ENCODE peak calls at places on chromosome 17, in eight cellular contexts. L is ACHN; U is effector memory CD8-positive, alpha-beta T cell; O is fibroblast of lung; W is activated T-cell treated with anti-CD3 and anti-CD28 coated beads for 24 hours; J is NCI-H526 treated with DMSO at 0.1 percent for 48 hours; X is cardiac septum; F is stimulated activated CD4-positive, alpha-beta T cell treated with anti-CD3 and anti-CD28 coated beads, Interleukin-1b, Interleukin-23, amount 100 ng/mL, for 1 hour. M is an unnamed sample.

GRCh38 chr17:39553326-39553945 is 54.3 kb downstream of the NEUROD2 start:
- DNase-seq in L (peak; percentile 29), U (no peak), O (peak; percentile 9), W (no peak), J (no peak), X (no peak), F (no peak), M (no peak)

GRCh38 chr17:19372004-19372365 is 6.3 kb upstream of the MAPK7 start:
- DNase-seq in L (no peak), U (no peak), O (no peak), W (no peak), J (no peak), X (no peak), F (no peak), M (no peak)

GRCh38 chr17:44759096-44759915 is 518 bp downstream of the ADAM11 start:
- DNase-seq in L (no peak), U (no peak), O (no peak), W (no peak), J (no peak), X (no peak), F (no peak), M (no peak)

GRCh38 chr17:47288531-47289116 is 35.0 kb downstream of the ITGB3 start:
- DNase-seq in L (no peak), U (no peak), O (peak; percentile 62), W (no peak), J (no peak), X (no peak), F (no peak), M (no peak)

GRCh38 chr17:77279448-77280303 is 138.9 kb downstream of the SEC14L1 start:
- DNase-seq in L (peak; percentile 35), U (no peak), O (peak; percentile 54), W (no peak), J (no peak), X (no peak), F (no peak), M (no peak)

GRCh38 chr17:17151962-17152361 is 54.2 kb downstream of the PLD6 start:
- DNase-seq in L (peak; percentile 99), U (no peak), O (peak; percentile 92), W (no peak), J (no peak), X (peak; percentile 92), F (no peak), M (peak; percentile 93)

GRCh38 chr17:77353684-77354419 is 213.1 kb downstream of the SEC14L1 start:
- DNase-seq in L (no peak), U (no peak), O (no peak), W (no peak), J (no peak), X (no peak), F (no peak), M (no peak)

GRCh38 chr17:57671546-57672204 is 73.4 kb downstream of the CCDC182 start:
- DNase-seq in L (peak; percentile 76), U (peak; percentile 69), O (peak; percentile 81), W (peak; percentile 47), J (peak; percentile 83), X (peak; percentile 86), F (peak; percentile 38), M (peak; percentile 82)

GRCh38 chr17:45742251-45742650 is 41.9 kb upstream of the CRHR1 start:
- DNase-seq in L (no peak), U (no peak), O (no peak), W (no peak), J (no peak), X (no peak), F (no peak), M (no peak)

GRCh38 chr17:62621223-62621622 is 6.2 kb upstream of the MRC2 start:
- DNase-seq in L (no peak), U (no peak), O (no peak), W (no peak), J (no peak), X (no peak), F (no peak), M (no peak)

GRCh38 chr17:50947844-50948514 is 81.8 kb upstream of the TOB1 start:
- DNase-seq in L (no peak), U (no peak), O (no peak), W (no peak), J (no peak), X (peak; percentile 76), F (no peak), M (peak; percentile 80)

GRCh38 chr17:32689348-32689747 is 187.6 kb downstream of the MYO1D start:
- DNase-seq in L (no peak), U (no peak), O (no peak), W (no peak), J (no peak), X (no peak), F (no peak), M (no peak)

GRCh38 chr17:76188213-76189060 is 47.4 kb upstream of the FOXJ1 start:
- DNase-seq in L (no peak), U (no peak), O (peak; percentile 15), W (no peak), J (no peak), X (no peak), F (no peak), M (no peak)

GRCh38 chr17:78998311-78999055 is 11.1 kb downstream of the CANT1 start:
- DNase-seq in L (no peak), U (no peak), O (no peak), W (no peak), J (no peak), X (peak; percentile 81), F (no peak), M (peak; percentile 86)

GRCh38 chr17:76546556-76547182 is 6.8 kb downstream of the PRCD start:
- DNase-seq in L (no peak), U (no peak), O (peak; percentile 96), W (no peak), J (no peak), X (no peak), F (no peak), M (no peak)

GRCh38 chr17:17425005-17425404 is 51.8 kb upstream of the MED9 start:
- DNase-seq in L (no peak), U (no peak), O (no peak), W (no peak), J (no peak), X (no peak), F (no peak), M (no peak)

GRCh38 chr17:70365098-70365583 is 195.8 kb downstream of the KCNJ2 start:
- DNase-seq in L (peak; percentile 9), U (no peak), O (peak; percentile 37), W (no peak), J (no peak), X (no peak), F (no peak), M (no peak)

GRCh38 chr17:10327640-10328039 is 45.2 kb downstream of the MYH13 start:
- DNase-seq in L (peak; percentile 80), U (peak; percentile 57), O (peak; percentile 79), W (peak; percentile 64), J (peak; percentile 44), X (no peak), F (peak; percentile 44), M (peak; percentile 83)

GRCh38 chr17:64509179-64509578 is 2.4 kb downstream of the CEP95 start:
- DNase-seq in L (no peak), U (no peak), O (no peak), W (no peak), J (no peak), X (no peak), F (no peak), M (no peak)

GRCh38 chr17:74528491-74529199 is 2.6 kb downstream of the CD300LB start:
- DNase-seq in L (no peak), U (no peak), O (no peak), W (no peak), J (no peak), X (peak; percentile 80), F (no peak), M (no peak)

GRCh38 chr17:37648555-37648954 is 5.3 kb upstream of the DDX52 start:
- DNase-seq in L (peak; percentile 57), U (no peak), O (peak; percentile 45), W (no peak), J (no peak), X (no peak), F (no peak), M (no peak)

GRCh38 chr17:46742539-46743270 is 75.8 kb downstream of the WNT3 start:
- DNase-seq in L (peak; percentile 88), U (no peak), O (peak; percentile 88), W (no peak), J (no peak), X (no peak), F (no peak), M (no peak)

GRCh38 chr17:34619687-34620217 is 40.4 kb downstream of the TMEM132E start:
- DNase-seq in L (no peak), U (no peak), O (no peak), W (no peak), J (no peak), X (no peak), F (no peak), M (no peak)

GRCh38 chr17:44759916-44760243 is 1.1 kb downstream of the ADAM11 start:
- DNase-seq in L (no peak), U (no peak), O (no peak), W (no peak), J (no peak), X (no peak), F (no peak), M (no peak)

GRCh38 chr17:79625706-79626105 is 14.9 kb upstream of the RBFOX3 start:
- DNase-seq in L (no peak), U (no peak), O (no peak), W (no peak), J (no peak), X (peak; percentile 17), F (no peak), M (no peak)

GRCh38 chr17:550776-551175 is 163.9 kb downstream of the VPS53 start:
- DNase-seq in L (peak; percentile 33), U (no peak), O (no peak), W (no peak), J (no peak), X (no peak), F (no peak), M (no peak)

GRCh38 chr17:2179615-2180295 is 123.8 kb downstream of the SMG6 start:
- DNase-seq in L (no peak), U (no peak), O (peak; percentile 100), W (no peak), J (no peak), X (peak; percentile 81), F (no peak), M (peak; percentile 73)

GRCh38 chr17:78921437-78921971 is 3.7 kb downstream of the TIMP2 start:
- DNase-seq in L (no peak), U (no peak), O (no peak), W (no peak), J (no peak), X (no peak), F (no peak), M (peak; percentile 75)

GRCh38 chr17:5629133-5629532 is 44.8 kb upstream of the NLRP1 start:
- DNase-seq in L (no peak), U (no peak), O (no peak), W (no peak), J (no peak), X (no peak), F (no peak), M (no peak)

GRCh38 chr17:17500999-17501605 is 4.9 kb upstream of the RASD1 start:
- DNase-seq in L (peak; percentile 42), U (peak; percentile 9), O (no peak), W (no peak), J (no peak), X (no peak), F (no peak), M (peak; percentile 11)

GRCh38 chr17:67366193-67367157 is at the start of gene PSMD12:
- DNase-seq in L (peak; percentile 88), U (peak; percentile 92), O (peak; percentile 91), W (peak; percentile 93), J (peak; percentile 76), X (peak; percentile 99), F (peak; percentile 94), M (peak; percentile 97)

GRCh38 chr17:65966311-65966710 is 225.6 kb downstream of the CEP112 start:
- DNase-seq in L (no peak), U (no peak), O (peak; percentile 16), W (no peak), J (no peak), X (no peak), F (no peak), M (no peak)

GRCh38 chr17:81383504-81384421 is 11.5 kb upstream of the BAHCC1 start:
- DNase-seq in L (no peak), U (no peak), O (no peak), W (no peak), J (no peak), X (no peak), F (no peak), M (peak; percentile 27)

GRCh38 chr17:39919087-39919683 is 750 bp upstream of the GSDMB start:
- DNase-seq in L (no peak), U (no peak), O (no peak), W (no peak), J (no peak), X (no peak), F (no peak), M (no peak)

M was measured in left ventricle myocardium superior.